ENCODE peak calls at places on chromosomes 12 and 14, in four cellular contexts. One of them, this sample, is unnamed.

GRCh38 chr12:4148418-4149056 is 125.0 kb upstream of the CCND2 start:
- DNase-seq in B cell: peak; percentile 69
- DNase-seq in AG09319: no peak
- DNase-seq in suprapubic skin: no peak
- DNase-seq in this sample: no peak

GRCh38 chr12:78403681-78404080 is 460.9 kb upstream of the SYT1 start:
- DNase-seq in B cell: no peak
- DNase-seq in suprapubic skin: no peak
- DNase-seq in AG09319: no peak
- DNase-seq in this sample: no peak

GRCh38 chr12:97109441-97109840 is 202.4 kb downstream of the NEDD1 start:
- DNase-seq in AG09319: no peak
- DNase-seq in suprapubic skin: no peak
- DNase-seq in B cell: no peak
- DNase-seq in this sample: no peak

GRCh38 chr14:77883479-77884238 is 83.8 kb downstream of the ADCK1 start:
- DNase-seq in AG09319: no peak
- DNase-seq in B cell: no peak
- DNase-seq in suprapubic skin: no peak
- DNase-seq in this sample: no peak

GRCh38 chr12:38904932-38905479 is 385 bp downstream of the CPNE8 start:
- DNase-seq in AG09319: peak; percentile 51
- DNase-seq in B cell: peak; percentile 37
- DNase-seq in suprapubic skin: peak; percentile 91
- DNase-seq in this sample: no peak

GRCh38 chr12:84874125-84874824 is 38.3 kb downstream of the SLC6A15 start:
- DNase-seq in AG09319: peak; percentile 18
- DNase-seq in B cell: peak; percentile 14
- DNase-seq in suprapubic skin: no peak
- DNase-seq in this sample: peak; percentile 57

GRCh38 chr14:100587763-100588411 is 670 bp upstream of the BEGAIN start:
- DNase-seq in AG09319: no peak
- DNase-seq in B cell: no peak
- DNase-seq in suprapubic skin: no peak
- DNase-seq in this sample: no peak

GRCh38 chr14:40599726-40600125 is 1007.0 kb upstream of the LRFN5 start:
- DNase-seq in B cell: no peak
- DNase-seq in AG09319: no peak
- DNase-seq in suprapubic skin: no peak
- DNase-seq in this sample: no peak

GRCh38 chr14:92122351-92122677 is 545 bp downstream of the CPSF2 start:
- DNase-seq in B cell: peak; percentile 21
- DNase-seq in suprapubic skin: no peak
- DNase-seq in AG09319: no peak
- DNase-seq in this sample: no peak

GRCh38 chr12:108326254-108326750 is 12.8 kb downstream of the CMKLR1 start:
- DNase-seq in B cell: no peak
- DNase-seq in AG09319: no peak
- DNase-seq in suprapubic skin: no peak
- DNase-seq in this sample: no peak

GRCh38 chr14:53875337-53875897 is 81.2 kb downstream of the BMP4 start:
- DNase-seq in AG09319: no peak
- DNase-seq in suprapubic skin: no peak
- DNase-seq in B cell: no peak
- DNase-seq in this sample: no peak

GRCh38 chr12:104313568-104314241 is 10.2 kb downstream of the EID3 start:
- DNase-seq in B cell: no peak
- DNase-seq in suprapubic skin: no peak
- DNase-seq in AG09319: no peak
- DNase-seq in this sample: no peak

GRCh38 chr12:61504396-61505115 is 755.6 kb upstream of the USP15 start:
- DNase-seq in AG09319: no peak
- DNase-seq in B cell: no peak
- DNase-seq in suprapubic skin: no peak
- DNase-seq in this sample: no peak

GRCh38 chr14:57970175-57970574 is 104.3 kb upstream of the SLC35F4 start:
- DNase-seq in B cell: no peak
- DNase-seq in suprapubic skin: no peak
- DNase-seq in AG09319: no peak
- DNase-seq in this sample: no peak

GRCh38 chr12:15227004-15227679 is 5.9 kb upstream of the RERG start:
- DNase-seq in B cell: no peak
- DNase-seq in suprapubic skin: no peak
- DNase-seq in AG09319: peak; percentile 15
- DNase-seq in this sample: peak; percentile 47

GRCh38 chr12:40730281-40730680 is 38.0 kb downstream of the CNTN1 start:
- DNase-seq in suprapubic skin: no peak
- DNase-seq in B cell: no peak
- DNase-seq in AG09319: no peak
- DNase-seq in this sample: no peak

GRCh38 chr12:95390192-95390591 is 83.8 kb upstream of the METAP2 start:
- DNase-seq in suprapubic skin: no peak
- DNase-seq in AG09319: no peak
- DNase-seq in B cell: no peak
- DNase-seq in this sample: no peak

GRCh38 chr12:51482808-51483532 is 58.3 kb downstream of the SLC4A8 start:
- DNase-seq in B cell: no peak
- DNase-seq in AG09319: no peak
- DNase-seq in suprapubic skin: no peak
- DNase-seq in this sample: no peak

GRCh38 chr12:3238196-3238595 is 161.0 kb downstream of the TSPAN9 start:
- DNase-seq in AG09319: no peak
- DNase-seq in B cell: no peak
- DNase-seq in suprapubic skin: no peak
- DNase-seq in this sample: no peak

DNA sequence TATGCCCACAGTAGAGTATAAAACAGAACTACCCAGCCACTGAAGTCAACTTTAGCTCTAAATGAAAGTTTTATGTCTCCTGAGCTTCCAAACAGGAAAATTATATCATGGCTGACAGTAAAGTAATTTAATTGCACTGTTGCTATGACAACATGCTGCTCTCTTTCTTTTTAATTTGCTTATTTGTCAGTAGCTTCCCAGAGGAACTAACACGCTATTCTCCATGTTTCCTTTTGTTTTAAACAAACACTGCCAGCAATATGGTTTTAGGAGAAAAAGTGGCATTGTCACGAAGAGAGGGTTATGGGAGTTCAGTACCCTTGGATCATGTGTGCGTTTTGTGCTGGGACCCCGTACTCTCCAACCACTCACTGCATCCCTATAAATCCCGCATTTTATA is 1.9 kb downstream of the FOXN3 start:
- DNase-seq in AG09319: no peak
- DNase-seq in suprapubic skin: no peak
- DNase-seq in B cell: no peak
- DNase-seq in this sample: peak; percentile 40
- TF ChIP-seq CTCF in AG09319: no peak
- TF ChIP-seq CTCF in suprapubic skin: no peak
- TF ChIP-seq CTCF in B cell: no peak
- TF ChIP-seq CTCF in this sample: no peak

GRCh38 chr12:123044351-123044750 is 63.9 kb downstream of the ARL6IP4 start:
- DNase-seq in AG09319: no peak
- DNase-seq in B cell: no peak
- DNase-seq in suprapubic skin: no peak
- DNase-seq in this sample: no peak

GRCh38 chr12:123045678-123046077 is 65.2 kb downstream of the ARL6IP4 start:
- DNase-seq in suprapubic skin: no peak
- DNase-seq in B cell: no peak
- DNase-seq in AG09319: no peak
- DNase-seq in this sample: no peak

GRCh38 chr12:123041811-123042655 is 61.6 kb downstream of the ARL6IP4 start:
- DNase-seq in AG09319: peak; percentile 84
- DNase-seq in suprapubic skin: no peak
- DNase-seq in B cell: no peak
- DNase-seq in this sample: peak; percentile 32

GRCh38 chr12:123041042-123041531 is 60.6 kb downstream of the ARL6IP4 start:
- DNase-seq in suprapubic skin: no peak
- DNase-seq in AG09319: no peak
- DNase-seq in B cell: no peak
- DNase-seq in this sample: no peak

GRCh38 chr12:123043536-123044001 is 63.1 kb downstream of the ARL6IP4 start:
- DNase-seq in suprapubic skin: no peak
- DNase-seq in AG09319: peak; percentile 92
- DNase-seq in B cell: peak; percentile 73
- DNase-seq in this sample: peak; percentile 92
- TF ChIP-seq CTCF in suprapubic skin: peak; percentile 41
- TF ChIP-seq CTCF in AG09319: peak; percentile 98
- TF ChIP-seq CTCF in B cell: peak; percentile 55
- TF ChIP-seq CTCF in this sample: peak; percentile 85

GRCh38 chr14:79706382-79706781 is 504.9 kb downstream of the DIO2 start:
- DNase-seq in AG09319: no peak
- DNase-seq in B cell: no peak
- DNase-seq in suprapubic skin: no peak
- DNase-seq in this sample: no peak

GRCh38 chr14:79703209-79703608 is 508.1 kb downstream of the DIO2 start:
- DNase-seq in B cell: no peak
- DNase-seq in suprapubic skin: no peak
- DNase-seq in AG09319: no peak
- DNase-seq in this sample: no peak

GRCh38 chr14:79705126-79705894 is 506.0 kb downstream of the DIO2 start:
- DNase-seq in suprapubic skin: no peak
- DNase-seq in B cell: no peak
- DNase-seq in AG09319: no peak
- DNase-seq in this sample: no peak

GRCh38 chr14:79702197-79702596 is 509.1 kb downstream of the DIO2 start:
- DNase-seq in AG09319: no peak
- DNase-seq in suprapubic skin: no peak
- DNase-seq in B cell: no peak
- DNase-seq in this sample: no peak

GRCh38 chr14:79704406-79704805 is 506.9 kb downstream of the DIO2 start:
- DNase-seq in AG09319: no peak
- DNase-seq in suprapubic skin: no peak
- DNase-seq in B cell: no peak
- DNase-seq in this sample: no peak
- TF ChIP-seq CTCF in AG09319: no peak
- TF ChIP-seq CTCF in suprapubic skin: no peak
- TF ChIP-seq CTCF in B cell: no peak
- TF ChIP-seq CTCF in this sample: no peak

GRCh38 chr12:89156862-89157262 is 195.4 kb downstream of the DUSP6 start:
- DNase-seq in AG09319: no peak
- DNase-seq in B cell: no peak
- DNase-seq in suprapubic skin: no peak
- DNase-seq in this sample: peak; percentile 70

GRCh38 chr12:89156324-89156723 is 196.0 kb downstream of the DUSP6 start:
- DNase-seq in AG09319: no peak
- DNase-seq in suprapubic skin: no peak
- DNase-seq in B cell: no peak
- DNase-seq in this sample: no peak

GRCh38 chr12:89154743-89155530 is 197.4 kb downstream of the DUSP6 start:
- DNase-seq in AG09319: no peak
- DNase-seq in suprapubic skin: no peak
- DNase-seq in B cell: no peak
- DNase-seq in this sample: no peak

GRCh38 chr12:89153341-89153740 is 199.0 kb downstream of the DUSP6 start:
- DNase-seq in B cell: no peak
- DNase-seq in AG09319: no peak
- DNase-seq in suprapubic skin: no peak
- DNase-seq in this sample: peak; percentile 17

DNA sequence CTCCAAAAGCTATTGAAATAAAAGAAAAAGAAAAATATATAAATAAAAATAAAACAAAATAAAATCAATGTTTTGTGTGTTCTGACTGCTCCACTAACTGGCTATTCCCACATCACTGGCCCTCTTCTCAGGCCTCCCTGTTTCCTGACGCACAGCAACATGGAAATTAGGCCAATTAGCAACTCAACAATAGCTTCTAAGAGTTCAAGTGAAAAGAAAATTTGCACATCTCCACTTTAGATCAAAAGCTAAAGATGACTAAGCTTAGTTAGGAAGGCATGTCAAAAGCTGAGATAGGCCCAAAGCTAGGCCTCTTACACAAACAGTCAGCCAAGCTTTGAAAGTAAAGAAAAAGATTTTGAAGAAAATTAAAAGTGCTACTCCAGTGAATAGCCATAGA is 200.8 kb downstream of the DUSP6 start:
- DNase-seq in B cell: no peak
- DNase-seq in AG09319: no peak
- DNase-seq in suprapubic skin: no peak
- DNase-seq in this sample: no peak
- TF ChIP-seq CTCF in B cell: no peak
- TF ChIP-seq CTCF in AG09319: no peak
- TF ChIP-seq CTCF in suprapubic skin: no peak
- TF ChIP-seq CTCF in this sample: no peak

DNA sequence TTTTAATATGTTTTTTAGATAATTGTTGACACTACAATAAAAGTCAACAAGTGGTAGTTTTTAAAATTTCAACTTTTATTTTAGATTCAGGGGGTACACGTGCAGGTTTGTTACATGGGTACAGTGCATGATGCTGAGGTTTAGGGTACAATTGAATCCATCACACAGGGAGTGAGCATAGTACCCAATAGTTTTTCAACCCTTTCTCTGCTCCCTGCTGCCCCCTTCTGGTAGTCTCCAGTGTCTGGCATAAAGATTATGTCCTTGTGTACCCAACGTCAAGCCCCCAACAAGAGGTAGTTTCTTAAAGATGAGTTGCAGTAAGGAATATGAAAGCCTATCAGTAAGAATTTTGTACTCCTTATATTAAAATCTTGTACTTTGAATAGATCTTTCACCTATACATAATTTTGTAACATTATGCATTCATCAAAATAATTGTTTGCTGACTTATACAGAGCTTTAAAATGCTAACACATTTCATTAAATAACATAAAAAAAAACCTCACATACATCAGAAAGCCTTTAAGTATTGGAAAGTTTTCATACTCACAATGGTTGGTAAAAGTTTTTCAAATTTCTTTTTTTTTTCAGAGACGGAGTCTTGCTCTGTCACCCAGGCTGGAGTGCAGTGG is 5.4 kb upstream of the RALGAPA1 start:
- DNase-seq in AG09319: no peak
- DNase-seq in B cell: peak; percentile 45
- DNase-seq in suprapubic skin: no peak
- DNase-seq in this sample: peak; percentile 32
- TF ChIP-seq CTCF in AG09319: peak; percentile 85
- TF ChIP-seq CTCF in B cell: peak; percentile 82
- TF ChIP-seq CTCF in suprapubic skin: no peak
- TF ChIP-seq CTCF in this sample: peak; percentile 85

This sample was measured in HFFc6.